ENCODE peak calls at places on chromosomes 3 and 15, in five cellular contexts. S, W, N, I and R are unnamed samples.

GRCh38 chr3:65445573-65446204 is 593.0 kb downstream of the MAGI1 start:
- DNase-seq in S (no peak), W (no peak), N (no peak), I (no peak), R (no peak)

GRCh38 chr3:112973325-112974177 is 1.4 kb downstream of the CD200R1 start:
- DNase-seq in S (no peak), W (no peak), N (no peak), I (no peak), R (no peak)

GRCh38 chr3:170448530-170449110 is 30.0 kb downstream of the CLDN11 start:
- DNase-seq in S (peak), W (no peak), N (no peak), I (no peak), R (no peak)

GRCh38 chr15:32119286-32119685 is 89.0 kb downstream of the CHRNA7 start:
- DNase-seq in S (no peak), W (no peak), N (no peak), I (no peak), R (no peak)

GRCh38 chr3:193816656-193817311 is 223.8 kb downstream of the OPA1 start:
- DNase-seq in S (peak), W (no peak), N (peak), I (peak), R (no peak)

GRCh38 chr3:106423321-106424225 is 554.8 kb upstream of the CBLB start:
- DNase-seq in S (no peak), W (no peak), N (no peak), I (no peak), R (no peak)

GRCh38 chr3:169246158-169246557 is 417.4 kb downstream of the MECOM start:
- DNase-seq in S (no peak), W (no peak), N (no peak), I (no peak), R (no peak)

GRCh38 chr3:51306093-51306492 is 79.0 kb upstream of the MANF start:
- DNase-seq in S (no peak), W (no peak), N (no peak), I (no peak), R (no peak)

GRCh38 chr3:65334045-65334665 is 646.4 kb upstream of the ADAMTS9 start:
- DNase-seq in S (peak), W (no peak), N (no peak), I (peak), R (peak)

GRCh38 chr15:59473226-59473625 is 35.2 kb downstream of the FAM81A start:
- DNase-seq in S (no peak), W (no peak), N (no peak), I (no peak), R (no peak)

GRCh38 chr3:177893321-177893720 is 642.9 kb upstream of the KCNMB2 start:
- DNase-seq in S (no peak), W (no peak), N (no peak), I (no peak), R (no peak)

GRCh38 chr3:195057716-195058115 is 213.2 kb downstream of the XXYLT1 start:
- DNase-seq in S (no peak), W (no peak), N (no peak), I (no peak), R (no peak)

GRCh38 chr15:73751481-73751880 is 1.7 kb downstream of the INSYN1 start:
- DNase-seq in S (no peak), W (no peak), N (no peak), I (no peak), R (no peak)

GRCh38 chr15:91694829-91695205 is 158.7 kb upstream of the SLCO3A1 start:
- DNase-seq in S (no peak), W (no peak), N (peak), I (peak), R (no peak)

GRCh38 chr3:123300056-123300455 is 98.3 kb downstream of the SEC22A start:
- DNase-seq in S (no peak), W (no peak), N (no peak), I (no peak), R (no peak)

GRCh38 chr15:53527996-53528395 is 231.5 kb downstream of the WDR72 start:
- DNase-seq in S (no peak), W (no peak), N (no peak), I (no peak), R (no peak)

GRCh38 chr3:76021376-76021775 is 236.0 kb upstream of the ZNF717 start:
- DNase-seq in S (peak), W (no peak), N (no peak), I (no peak), R (no peak)

GRCh38 chr15:23857028-23857641 is 170.0 kb upstream of the NDN start:
- DNase-seq in S (peak), W (peak), N (no peak), I (peak), R (no peak)

GRCh38 chr3:120816728-120817127 is 74.2 kb downstream of the GTF2E1 start:
- DNase-seq in S (no peak), W (no peak), N (no peak), I (peak), R (no peak)

GRCh38 chr3:27165348-27165747 is 203.8 kb downstream of the NEK10 start:
- DNase-seq in S (peak), W (peak), N (peak), I (no peak), R (peak)

GRCh38 chr3:114144909-114145688 is 33.8 kb downstream of the DRD3 start:
- DNase-seq in S (peak), W (peak), N (peak), I (no peak), R (no peak)

GRCh38 chr3:46857485-46858341 is 5.5 kb downstream of the MYL3 start:
- DNase-seq in S (no peak), W (no peak), N (no peak), I (peak), R (no peak)

GRCh38 chr3:17602126-17602525 is 140.3 kb downstream of the TBC1D5 start:
- DNase-seq in S (peak), W (peak), N (no peak), I (no peak), R (no peak)

GRCh38 chr15:99731336-99732267 is 1.6 kb downstream of the LYSMD4 start:
- DNase-seq in S (peak), W (no peak), N (no peak), I (peak), R (no peak)

GRCh38 chr3:128496019-128496601 is 3.1 kb upstream of the GATA2 start:
- DNase-seq in S (no peak), W (no peak), N (no peak), I (no peak), R (no peak)

GRCh38 chr3:136750209-136750921 is 1.8 kb downstream of the STAG1 start:
- DNase-seq in S (peak), W (no peak), N (no peak), I (no peak), R (no peak)

GRCh38 chr15:31177936-31178335 is 76.4 kb upstream of the TRPM1 start:
- DNase-seq in S (no peak), W (no peak), N (no peak), I (no peak), R (no peak)

GRCh38 chr15:68992696-68993095 is 21.8 kb upstream of the NOX5 start:
- DNase-seq in S (no peak), W (no peak), N (no peak), I (no peak), R (no peak)

GRCh38 chr3:4746241-4746958 is 232.8 kb upstream of the BHLHE40 start:
- DNase-seq in S (peak), W (peak), N (no peak), I (no peak), R (no peak)

GRCh38 chr3:192010490-192010889 is 549.5 kb downstream of the PYDC2 start:
- DNase-seq in S (no peak), W (no peak), N (no peak), I (no peak), R (no peak)

GRCh38 chr3:176934698-176935097 is 262.6 kb downstream of the TBL1XR1 start:
- DNase-seq in S (no peak), W (no peak), N (no peak), I (no peak), R (no peak)

GRCh38 chr3:197285557-197285956 is 12.9 kb downstream of the DLG1 start:
- DNase-seq in S (no peak), W (no peak), N (no peak), I (no peak), R (no peak)

GRCh38 chr3:162211470-162211869 is 714.9 kb downstream of the OTOL1 start:
- DNase-seq in S (no peak), W (no peak), N (no peak), I (no peak), R (no peak)

GRCh38 chr3:148077318-148077923 is 620.3 kb upstream of the AGTR1 start:
- DNase-seq in S (peak), W (no peak), N (no peak), I (no peak), R (no peak)

GRCh38 chr3:142459929-142460328 is 12.1 kb upstream of the XRN1 start:
- DNase-seq in S (peak), W (no peak), N (no peak), I (no peak), R (no peak)

GRCh38 chr3:66985336-66985920 is 12.7 kb upstream of the KBTBD8 start:
- DNase-seq in S (no peak), W (no peak), N (no peak), I (no peak), R (no peak)

GRCh38 chr3:171799501-171799900 is 10.8 kb downstream of the PLD1 start:
- DNase-seq in S (peak), W (no peak), N (no peak), I (no peak), R (no peak)

GRCh38 chr3:185813691-185814215 is 11.1 kb downstream of the IGF2BP2 start:
- DNase-seq in S (peak), W (peak), N (peak), I (no peak), R (peak)

GRCh38 chr3:42647821-42648459 is 5.6 kb upstream of the ZBTB47 start:
- DNase-seq in S (peak), W (no peak), N (no peak), I (no peak), R (no peak)

GRCh38 chr3:10695595-10696285 is 120.3 kb upstream of the SLC6A11 start:
- DNase-seq in S (no peak), W (no peak), N (no peak), I (no peak), R (no peak)
- H3K4me3 ChIP-seq in S (no peak), W (no peak), N (no peak), I (no peak), R (no peak)

GRCh38 chr3:12286927-12287726 is 1.7 kb upstream of the PPARG start:
- DNase-seq in S (peak), W (no peak), N (no peak), I (peak), R (no peak)
- TF ChIP-seq CTCF in S (peak), W (peak), N (peak), I (no peak), R (peak)

DNA sequence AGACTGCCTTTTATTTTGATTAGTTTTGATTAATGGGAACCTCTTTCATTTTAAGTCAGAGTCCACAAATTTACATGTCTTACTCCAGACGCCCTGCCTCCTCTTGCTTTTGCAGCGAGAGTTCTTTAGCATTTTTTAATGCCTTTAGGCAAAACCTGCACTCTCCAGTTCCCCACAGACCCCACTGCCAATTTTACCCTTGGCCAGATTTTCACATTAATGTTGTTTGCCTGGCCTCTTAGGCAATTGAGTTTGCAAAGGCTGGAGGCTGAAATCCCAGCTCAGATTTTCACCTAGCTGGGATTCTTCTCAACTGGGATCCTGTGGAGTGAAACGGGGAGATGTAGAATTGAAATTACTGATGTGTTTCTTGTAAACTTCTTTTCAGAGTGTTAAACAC is 85.8 kb downstream of the GAP43 start:
- DNase-seq in S (no peak), W (no peak), N (no peak), I (no peak), R (no peak)
- H3K4me3 ChIP-seq in S (no peak), W (no peak), N (no peak), I (no peak), R (no peak)

GRCh38 chr15:42084465-42085235 is 9.7 kb downstream of the PLA2G4D start:
- DNase-seq in S (peak), W (peak), N (peak), I (peak), R (no peak)
- TF ChIP-seq CTCF in S (peak), W (peak), N (peak), I (peak), R (peak)

DNA sequence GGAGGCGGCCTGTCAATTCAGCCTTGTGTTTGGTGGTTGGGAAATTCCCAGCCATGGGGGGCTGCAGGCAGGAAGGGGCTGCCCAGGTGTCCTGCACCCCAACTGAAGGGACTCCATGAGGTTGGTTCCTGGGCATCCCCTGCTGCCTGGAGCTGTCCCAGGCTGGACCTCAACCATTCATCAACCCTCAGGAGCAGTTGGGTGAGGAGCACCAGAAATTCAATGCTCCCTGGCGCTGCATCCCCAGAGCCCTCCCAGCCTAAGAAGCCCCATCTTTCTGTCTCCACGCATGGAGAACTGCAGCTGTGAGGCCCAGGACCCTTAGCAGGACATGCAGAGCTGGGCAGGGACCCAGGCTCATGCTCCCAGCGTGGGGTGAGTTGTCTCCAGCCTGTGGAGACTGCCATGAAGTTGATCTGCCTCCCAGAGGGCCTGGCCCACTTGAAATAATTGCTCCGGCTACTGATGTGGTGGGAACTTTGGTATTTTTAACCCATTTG is 8.0 kb upstream of the SEMA3B start:
- DNase-seq in S (peak), W (no peak), N (no peak), I (peak), R (no peak)
- H3K4me3 ChIP-seq in S (no peak), W (peak), N (no peak), I (no peak), R (peak)

DNA sequence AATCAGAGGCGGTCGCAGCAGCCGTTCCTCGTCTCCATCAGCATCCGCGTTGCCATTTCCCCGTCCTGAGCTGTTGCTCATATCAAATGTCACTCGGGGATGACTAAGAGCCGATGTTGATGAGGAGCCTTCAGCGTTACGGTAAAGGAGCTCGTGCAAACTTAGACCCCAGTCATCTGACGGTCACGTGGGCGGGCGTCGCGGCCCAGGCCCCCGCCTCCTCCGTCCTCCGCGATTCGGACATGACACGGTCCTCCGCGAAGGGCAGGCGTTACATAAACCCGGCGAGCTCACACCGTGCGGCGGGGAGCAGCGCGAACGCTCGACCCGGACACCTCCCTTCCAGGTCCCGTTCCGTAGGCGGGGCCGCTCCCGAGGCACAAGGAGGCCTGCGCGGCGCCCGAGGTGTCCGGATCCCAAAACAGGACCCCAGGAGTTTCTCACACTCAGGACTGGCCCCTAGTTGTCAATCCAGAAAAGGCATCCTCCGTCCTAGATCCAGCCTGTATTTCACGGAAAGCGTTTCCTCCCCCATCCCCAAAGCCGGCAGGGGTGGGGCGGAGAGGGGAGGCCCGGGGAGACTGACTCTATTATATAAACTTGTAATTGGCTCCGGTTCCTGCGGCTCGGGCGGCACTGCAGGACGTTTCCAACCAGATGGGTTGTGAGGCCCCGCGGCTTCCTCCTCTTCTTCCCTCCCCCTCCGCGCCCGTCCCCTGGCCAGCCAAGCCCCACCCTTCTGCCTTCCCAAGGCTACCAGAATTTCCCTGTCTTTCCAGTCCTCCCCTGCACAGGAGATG is 100.0 kb upstream of the IGF1R start:
- DNase-seq in S (peak), W (peak), N (peak), I (peak), R (peak)
- TF ChIP-seq CTCF in S (peak), W (peak), N (peak), I (no peak), R (peak)

GRCh38 chr3:155244206-155244605 is 49.3 kb downstream of the STRIT1 start:
- DNase-seq in S (peak), W (no peak), N (no peak), I (no peak), R (no peak)
- H3K4me3 ChIP-seq in S (no peak), W (no peak), N (no peak), I (no peak), R (no peak)

GRCh38 chr15:41881925-41882688 is 11.7 kb downstream of the SPTBN5 start:
- DNase-seq in S (peak), W (no peak), N (no peak), I (no peak), R (no peak)

GRCh38 chr15:41881550-41881924 is 12.3 kb downstream of the SPTBN5 start:
- DNase-seq in S (no peak), W (no peak), N (no peak), I (no peak), R (no peak)

GRCh38 chr15:41883484-41883825 is 10.4 kb downstream of the SPTBN5 start:
- DNase-seq in S (no peak), W (no peak), N (no peak), I (no peak), R (no peak)

GRCh38 chr15:41884458-41884857 is 9.4 kb downstream of the SPTBN5 start:
- DNase-seq in S (no peak), W (no peak), N (no peak), I (no peak), R (no peak)

DNA sequence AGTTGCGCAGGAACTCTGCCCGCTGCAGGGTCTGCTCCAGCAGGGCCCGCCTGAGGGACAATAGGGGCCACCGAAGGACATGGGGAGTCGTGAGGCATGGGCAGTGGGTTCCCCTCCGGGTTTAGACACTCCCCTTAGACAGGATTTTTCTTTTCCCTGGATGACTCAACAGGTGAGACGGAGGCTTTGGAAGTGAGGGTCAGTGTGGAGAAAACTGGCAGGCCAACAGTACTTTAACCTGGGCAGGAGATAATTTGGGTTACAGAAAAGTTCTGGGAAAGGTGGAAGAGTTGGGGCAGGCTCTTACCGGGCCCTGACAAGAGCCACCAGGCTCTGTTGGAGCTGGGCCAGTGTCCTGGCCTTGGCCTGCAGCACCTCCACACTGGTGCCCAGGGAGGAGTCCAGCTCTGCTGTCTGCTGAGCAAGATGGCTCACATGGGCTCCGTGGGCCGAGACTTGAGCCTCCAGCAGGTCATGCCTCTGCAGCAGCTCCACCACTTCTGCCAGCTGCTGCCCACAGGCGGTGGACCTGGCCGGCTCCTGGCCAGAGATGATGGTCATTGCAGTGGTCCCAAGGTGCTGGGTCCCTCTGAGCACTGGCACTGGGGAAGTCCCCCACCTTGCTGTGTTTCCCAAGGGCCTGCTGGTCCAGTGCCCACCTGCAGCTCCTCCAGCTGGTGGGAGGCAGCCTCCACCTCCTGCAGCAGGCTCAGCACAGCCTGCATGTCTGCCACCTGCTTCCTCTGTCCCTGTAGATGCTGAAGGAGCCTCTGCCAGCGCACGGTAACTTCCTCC is 11.0 kb downstream of the SPTBN5 start:
- DNase-seq in S (no peak), W (no peak), N (no peak), I (no peak), R (no peak)
- TF ChIP-seq CTCF in S (no peak), W (no peak), N (no peak), I (no peak), R (no peak)

GRCh38 chr15:39976291-39977274 is 42.7 kb downstream of the EIF2AK4 start:
- DNase-seq in S (peak), W (peak), N (no peak), I (peak), R (no peak)
- H3K4me3 ChIP-seq in S (peak), W (peak), N (peak), I (peak), R (peak)